ENCODE peak calls at places on chromosomes 16 and 17, in four cellular contexts. D is colonic mucosa, W is tibial artery, R is left ventricle myocardium inferior. O is an unnamed sample.
A peak's percentile ranks its signal among the peaks of the same experiment; 100 is the strongest.

GRCh38 chr17:36095992-36096391 is 6.0 kb upstream of the CCL3 start:
- DNase-seq in D (no peak), W (no peak), R (no peak), O (no peak)

GRCh38 chr17:46179375-46179999 is 13.7 kb downstream of the KANSL1 start:
- DNase-seq in D (no peak), W (no peak), R (no peak), O (no peak)

GRCh38 chr16:377419-377951 is 4.3 kb downstream of the PGAP6 start:
- DNase-seq in D (no peak), W (no peak), R (no peak), O (no peak)

GRCh38 chr17:62688398-62689140 is 61.1 kb downstream of the MRC2 start:
- DNase-seq in D (no peak), W (no peak), R (no peak), O (no peak)

GRCh38 chr16:88503374-88503770 is 50.3 kb downstream of the ZFPM1 start:
- DNase-seq in D (no peak), W (no peak), R (no peak), O (no peak)

GRCh38 chr17:73424571-73424970 is 112.8 kb upstream of the CDC42EP4 start:
- DNase-seq in D (no peak), W (no peak), R (no peak), O (no peak)

GRCh38 chr17:33328129-33328528 is 35.0 kb upstream of the ASIC2 start:
- DNase-seq in D (no peak), W (no peak), R (no peak), O (no peak)

GRCh38 chr16:84425696-84426095 is 57.4 kb downstream of the ATP2C2 start:
- DNase-seq in D (no peak), W (no peak), R (no peak), O (no peak)

GRCh38 chr17:40284085-40284713 is 3.5 kb upstream of the CDC6 start:
- DNase-seq in D (peak; percentile 69), W (no peak), R (no peak), O (peak; percentile 66)

GRCh38 chr16:87330257-87330624 is 13.0 kb upstream of the C16orf95 start:
- DNase-seq in D (no peak), W (no peak), R (no peak), O (no peak)

GRCh38 chr17:1485311-1485747 is 7.2 kb downstream of the MYO1C start:
- DNase-seq in D (peak; percentile 61), W (no peak), R (peak; percentile 76), O (no peak)

GRCh38 chr16:81940781-81941560 is 70.3 kb downstream of the SDR42E1 start:
- DNase-seq in D (no peak), W (no peak), R (no peak), O (peak; percentile 11)

GRCh38 chr17:75428775-75429469 is 23.4 kb upstream of the GRB2 start:
- DNase-seq in D (no peak), W (no peak), R (no peak), O (no peak)

GRCh38 chr17:22462461-22462860 is 770.1 kb downstream of the KCNJ18 start:
- DNase-seq in D (no peak), W (no peak), R (no peak), O (no peak)

GRCh38 chr16:29007865-29008593 is 23.2 kb downstream of the LAT start:
- DNase-seq in D (no peak), W (no peak), R (no peak), O (no peak)

GRCh38 chr16:73864868-73865267 is 431.7 kb upstream of the PSMD7 start:
- DNase-seq in D (no peak), W (no peak), R (no peak), O (no peak)

GRCh38 chr17:57946798-57947358 is 8.3 kb downstream of the CUEDC1 start:
- DNase-seq in D (peak; percentile 72), W (no peak), R (no peak), O (no peak)

GRCh38 chr17:57948169-57948554 is 7.0 kb downstream of the CUEDC1 start:
- DNase-seq in D (no peak), W (no peak), R (no peak), O (no peak)

GRCh38 chr17:57948555-57949420 is 6.4 kb downstream of the CUEDC1 start:
- DNase-seq in D (no peak), W (no peak), R (no peak), O (peak; percentile 90)

GRCh38 chr17:57945999-57946797 is 9.0 kb downstream of the CUEDC1 start:
- DNase-seq in D (no peak), W (no peak), R (no peak), O (no peak)

DNA sequence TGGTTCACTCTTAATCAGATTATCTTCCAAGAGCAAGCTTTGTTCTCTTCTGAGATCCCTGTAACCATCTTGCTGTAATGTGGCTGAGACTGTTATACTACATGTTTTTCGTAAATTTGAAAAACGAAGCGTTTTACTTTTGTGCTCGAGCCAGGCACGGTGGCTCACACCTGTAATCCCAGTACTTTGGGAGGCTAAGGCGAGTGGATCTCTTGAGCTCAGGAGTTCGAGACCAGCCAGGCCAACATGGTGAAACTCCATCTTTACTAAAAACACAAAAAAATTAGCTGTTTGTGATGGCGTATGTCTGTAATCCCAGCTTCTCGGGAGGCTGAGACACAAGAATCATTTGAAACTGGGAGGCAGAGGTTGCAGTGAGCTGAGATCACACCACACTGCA is 7.8 kb downstream of the CUEDC1 start:
- DNase-seq in D (no peak), W (no peak), R (no peak), O (no peak)
- H3K4me3 ChIP-seq in D (peak overlapping the region; percentile 3), W (peak overlapping the region; percentile 45), R (peak overlapping the region; percentile 64), O (peak overlapping the region; percentile 56)

GRCh38 chr17:16552637-16553045 is 16.4 kb downstream of the ZNF287 start:
- DNase-seq in D (no peak), W (no peak), R (no peak), O (no peak)

DNA sequence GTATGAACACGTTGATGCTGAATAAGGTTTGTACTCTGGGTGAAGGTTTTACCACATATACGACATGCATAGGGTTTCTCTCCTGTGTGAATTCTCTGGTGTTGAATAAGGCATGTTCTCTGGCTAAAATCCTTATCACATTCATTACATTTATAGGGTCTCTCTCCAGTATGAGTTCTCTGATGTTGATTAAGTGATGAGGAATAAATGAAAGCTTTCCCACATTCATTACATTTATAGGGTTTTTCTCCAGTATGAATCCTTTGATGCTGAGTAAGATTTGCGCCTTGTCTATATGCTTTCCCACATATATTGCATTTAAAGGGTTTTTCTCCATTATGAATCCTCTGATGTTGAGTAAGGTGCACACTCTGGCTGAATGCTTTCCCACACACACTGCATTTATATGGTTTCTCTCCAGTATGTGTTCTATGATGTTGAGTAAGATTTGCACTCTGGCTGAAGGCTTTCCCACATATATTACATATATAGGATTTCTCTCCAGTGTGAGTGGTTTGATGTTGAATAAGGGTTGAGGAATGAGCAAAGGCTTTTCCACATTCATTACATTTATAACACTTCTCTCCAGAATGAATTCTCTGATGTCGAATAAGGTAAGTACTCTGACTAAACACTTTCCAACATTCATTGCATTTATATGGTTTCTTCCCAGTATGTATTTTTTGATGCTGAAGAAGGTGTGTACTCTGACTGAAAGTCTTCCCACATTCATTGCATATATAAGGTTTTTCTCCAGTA is 16.9 kb downstream of the ZNF287 start:
- DNase-seq in D (no peak), W (no peak), R (no peak), O (no peak)
- H3K9me3 ChIP-seq in D (peaks cover 10% of the 10 kb centered on the region), W (peaks cover 94% of the 10 kb centered on the region), R (peaks cover 100% of the 10 kb centered on the region), O (peaks cover 21% of the 10 kb centered on the region)

GRCh38 chr17:4786516-4786915 is 352 bp upstream of the VMO1 start:
- DNase-seq in D (no peak), W (no peak), R (no peak), O (no peak)
- H3K4me3 ChIP-seq in D (no peak overlapping the region), W (peak overlapping the region; percentile 33), R (peak overlapping the region; percentile 57), O (no peak overlapping the region)

GRCh38 chr17:5181509-5182305 is 10.0 kb downstream of the ZNF594 start:
- DNase-seq in D (no peak), W (no peak), R (no peak), O (no peak)
- H3K9me3 ChIP-seq in D (peaks cover 37% of the 10 kb centered on the region), W (peaks cover 93% of the 10 kb centered on the region), R (peaks cover 100% of the 10 kb centered on the region), O (peaks cover 49% of the 10 kb centered on the region)

GRCh38 chr16:48906076-48906475 is 296.1 kb upstream of the N4BP1 start:
- DNase-seq in D (no peak), W (no peak), R (no peak), O (no peak)

GRCh38 chr16:48905632-48906031 is 295.7 kb upstream of the N4BP1 start:
- DNase-seq in D (no peak), W (no peak), R (no peak), O (no peak)

GRCh38 chr16:48909231-48909630 is 299.3 kb upstream of the N4BP1 start:
- DNase-seq in D (no peak), W (no peak), R (no peak), O (no peak)

GRCh38 chr16:48910214-48910613 is 300.2 kb upstream of the N4BP1 start:
- DNase-seq in D (no peak), W (no peak), R (no peak), O (no peak)

GRCh38 chr16:48907906-48908634 is 298.1 kb upstream of the N4BP1 start:
- DNase-seq in D (no peak), W (no peak), R (no peak), O (no peak)
- H3K4me3 ChIP-seq in D (no peak overlapping the region), W (no peak overlapping the region), R (no peak overlapping the region), O (no peak overlapping the region)

GRCh38 chr17:53093386-53093785 is 729.3 kb upstream of the KIF2B start:
- DNase-seq in D (no peak), W (no peak), R (no peak), O (no peak)
- H3K9me3 ChIP-seq in D (no peaks in the 10 kb centered on the region), W (no peaks in the 10 kb centered on the region), R (no peaks in the 10 kb centered on the region), O (no peaks in the 10 kb centered on the region)

GRCh38 chr16:31472559-31473203 is 729 bp downstream of the TGFB1I1 start:
- DNase-seq in D (peak; percentile 92), W (peak; percentile 91), R (peak; percentile 88), O (peak; percentile 75)
- H3K4me3 ChIP-seq in D (peak overlapping the region; percentile 37), W (peak overlapping the region; percentile 72), R (peak overlapping the region; percentile 80), O (peak overlapping the region; percentile 52)

GRCh38 chr17:19717411-19717908 is 1.1 kb upstream of the SLC47A2 start:
- DNase-seq in D (no peak), W (no peak), R (no peak), O (no peak)
- H3K9me3 ChIP-seq in D (no peaks in the 10 kb centered on the region), W (no peaks in the 10 kb centered on the region), R (no peaks in the 10 kb centered on the region), O (no peaks in the 10 kb centered on the region)

GRCh38 chr17:20202141-20202574 is 193.0 kb downstream of the SPECC1 start:
- DNase-seq in D (peak; percentile 77), W (no peak), R (no peak), O (no peak)
- H3K4me3 ChIP-seq in D (no peak overlapping the region), W (no peak overlapping the region), R (no peak overlapping the region), O (no peak overlapping the region)

O was measured in keratinocyte.